ENCODE peak calls at places on chromosome 9, in ten cellular contexts. J, A, Q, L, U, K, G, B, T and Y are unnamed samples.

GRCh38 chr9:35048521-35048920 is 23.9 kb downstream of the VCP start:
- DNase-seq in J (no peak), A (no peak), Q (no peak), L (no peak), U (no peak), K (no peak), G (no peak), B (no peak), T (no peak), Y (no peak)

GRCh38 chr9:134522502-134522848 is 119.1 kb upstream of the COL5A1 start:
- DNase-seq in J (no peak), A (no peak), Q (no peak), L (no peak), U (no peak), K (no peak), G (no peak), B (no peak), T (no peak), Y (no peak)

GRCh38 chr9:2800385-2801179 is 43.3 kb downstream of the PUM3 start:
- DNase-seq in J (no peak), A (no peak), Q (no peak), L (peak; percentile 57), U (no peak), K (peak; percentile 41), G (peak; percentile 83), B (no peak), T (no peak), Y (no peak)

GRCh38 chr9:10127867-10128266 is 484.9 kb downstream of the PTPRD start:
- DNase-seq in J (no peak), A (peak; percentile 4), Q (no peak), L (no peak), U (no peak), K (no peak), G (no peak), B (no peak), T (no peak), Y (no peak)

GRCh38 chr9:37262410-37262809 is 142.0 kb downstream of the ZCCHC7 start:
- DNase-seq in J (no peak), A (peak; percentile 39), Q (no peak), L (peak; percentile 58), U (peak; percentile 63), K (peak; percentile 35), G (peak; percentile 8), B (peak; percentile 11), T (no peak), Y (no peak)

GRCh38 chr9:111056554-111056953 is 18.3 kb upstream of the LPAR1 start:
- DNase-seq in J (no peak), A (no peak), Q (no peak), L (no peak), U (no peak), K (no peak), G (no peak), B (no peak), T (no peak), Y (no peak)

GRCh38 chr9:13715430-13715829 is 435.9 kb upstream of the MPDZ start:
- DNase-seq in J (no peak), A (no peak), Q (no peak), L (no peak), U (no peak), K (no peak), G (no peak), B (no peak), T (no peak), Y (no peak)

GRCh38 chr9:115152281-115152680 is 34.3 kb upstream of the TNC start:
- DNase-seq in J (no peak), A (no peak), Q (no peak), L (no peak), U (no peak), K (no peak), G (no peak), B (no peak), T (no peak), Y (no peak)

GRCh38 chr9:93276973-93277372 is 93.0 kb downstream of the WNK2 start:
- DNase-seq in J (no peak), A (peak; percentile 7), Q (peak; percentile 36), L (no peak), U (no peak), K (no peak), G (no peak), B (no peak), T (no peak), Y (no peak)

GRCh38 chr9:92325991-92326500 is 293 bp downstream of the CENPP start:
- DNase-seq in J (no peak), A (peak; percentile 22), Q (no peak), L (no peak), U (no peak), K (no peak), G (peak; percentile 20), B (no peak), T (no peak), Y (peak; percentile 27)

GRCh38 chr9:95481000-95481399 is 35.8 kb downstream of the PTCH1 start:
- DNase-seq in J (no peak), A (no peak), Q (no peak), L (no peak), U (no peak), K (no peak), G (no peak), B (no peak), T (no peak), Y (peak; percentile 14)

GRCh38 chr9:34451135-34451534 is 7.2 kb downstream of the FAM219A start:
- DNase-seq in J (no peak), A (no peak), Q (no peak), L (no peak), U (peak; percentile 43), K (no peak), G (no peak), B (no peak), T (no peak), Y (no peak)

GRCh38 chr9:128625391-128626145 is 31.1 kb downstream of the DYNC2I2 start:
- DNase-seq in J (no peak), A (no peak), Q (no peak), L (no peak), U (peak; percentile 92), K (no peak), G (no peak), B (no peak), T (no peak), Y (no peak)

GRCh38 chr9:37200572-37201005 is 80.2 kb downstream of the ZCCHC7 start:
- DNase-seq in J (no peak), A (peak; percentile 44), Q (no peak), L (no peak), U (no peak), K (no peak), G (peak; percentile 42), B (no peak), T (no peak), Y (no peak)

GRCh38 chr9:125396799-125397198 is 135.2 kb downstream of the GAPVD1 start:
- DNase-seq in J (no peak), A (no peak), Q (no peak), L (no peak), U (no peak), K (no peak), G (no peak), B (no peak), T (no peak), Y (no peak)

GRCh38 chr9:33186457-33187168 is 19.5 kb upstream of the B4GALT1 start:
- DNase-seq in J (no peak), A (no peak), Q (no peak), L (no peak), U (no peak), K (no peak), G (peak; percentile 95), B (no peak), T (no peak), Y (peak; percentile 15)

GRCh38 chr9:138096192-138096845 is 218.7 kb downstream of the CACNA1B start:
- DNase-seq in J (no peak), A (no peak), Q (no peak), L (no peak), U (peak; percentile 20), K (no peak), G (no peak), B (no peak), T (no peak), Y (peak; percentile 7)

GRCh38 chr9:136762915-136763648 is 1.2 kb downstream of the LCN15 start:
- DNase-seq in J (no peak), A (peak; percentile 18), Q (peak; percentile 64), L (peak; percentile 93), U (no peak), K (peak; percentile 94), G (no peak), B (peak; percentile 54), T (peak; percentile 78), Y (peak; percentile 81)

GRCh38 chr9:112447283-112447761 is 39.3 kb upstream of the KIAA1958 start:
- DNase-seq in J (peak; percentile 70), A (no peak), Q (no peak), L (no peak), U (no peak), K (no peak), G (peak; percentile 56), B (no peak), T (no peak), Y (no peak)

GRCh38 chr9:119986205-119986604 is 593.8 kb downstream of the CDK5RAP2 start:
- DNase-seq in J (no peak), A (no peak), Q (no peak), L (no peak), U (no peak), K (no peak), G (no peak), B (no peak), T (no peak), Y (no peak)
- TF ChIP-seq CTCF in J (no peak), A (no peak), Q (no peak), L (no peak), U (no peak), K (no peak), G (no peak), B (no peak), T (no peak), Y (no peak)

GRCh38 chr9:109779711-109780452 is at the start of gene PALM2AKAP2:
- DNase-seq in J (peak; percentile 86), A (peak; percentile 58), Q (no peak), L (peak; percentile 93), U (peak; percentile 68), K (peak; percentile 91), G (peak; percentile 44), B (peak; percentile 63), T (no peak), Y (no peak)
- TF ChIP-seq CTCF in J (peak; percentile 6), A (peak; percentile 35), Q (no peak), L (peak; percentile 44), U (peak; percentile 39), K (peak; percentile 27), G (peak; percentile 21), B (peak; percentile 42), T (peak; percentile 36), Y (no peak)

GRCh38 chr9:116541402-116541801 is 145.7 kb upstream of the TRIM32 start:
- DNase-seq in J (no peak), A (no peak), Q (no peak), L (no peak), U (no peak), K (no peak), G (no peak), B (no peak), T (no peak), Y (no peak)
- TF ChIP-seq CTCF in J (no peak), A (no peak), Q (no peak), L (no peak), U (no peak), K (no peak), G (no peak), B (no peak), T (no peak), Y (no peak)

GRCh38 chr9:126669108-126669507 is 55.4 kb downstream of the LMX1B start:
- DNase-seq in J (no peak), A (no peak), Q (no peak), L (peak; percentile 29), U (no peak), K (no peak), G (no peak), B (no peak), T (no peak), Y (no peak)
- TF ChIP-seq CTCF in J (no peak), A (no peak), Q (no peak), L (no peak), U (no peak), K (no peak), G (no peak), B (no peak), T (no peak), Y (no peak)